ENCODE peak calls at places on chromosomes 6 and 20, in six cellular contexts. One of them, this sample, is unnamed.

GRCh38 chr6:80523531-80523970 is 417.1 kb downstream of the BCKDHB start:
- DNase-seq in MM.1S: no peak
- DNase-seq in CD4-positive, CD25-positive, alpha-beta regulatory T cell: no peak
- DNase-seq in sigmoid colon: no peak
- DNase-seq in aorta: peak; percentile 38
- DNase-seq in cardiac muscle cell: no peak
- DNase-seq in this sample: no peak

GRCh38 chr6:16822529-16822928 is 61.3 kb upstream of the ATXN1 start:
- DNase-seq in MM.1S: no peak
- DNase-seq in cardiac muscle cell: no peak
- DNase-seq in sigmoid colon: no peak
- DNase-seq in CD4-positive, CD25-positive, alpha-beta regulatory T cell: no peak
- DNase-seq in aorta: no peak
- DNase-seq in this sample: no peak

GRCh38 chr20:11906626-11907480 is 10.8 kb upstream of the BTBD3 start:
- DNase-seq in CD4-positive, CD25-positive, alpha-beta regulatory T cell: no peak
- DNase-seq in sigmoid colon: no peak
- DNase-seq in MM.1S: no peak
- DNase-seq in aorta: no peak
- DNase-seq in cardiac muscle cell: no peak
- DNase-seq in this sample: no peak

GRCh38 chr6:49787176-49787575 is at the start of gene PGK2:
- DNase-seq in MM.1S: peak; percentile 14
- DNase-seq in cardiac muscle cell: no peak
- DNase-seq in CD4-positive, CD25-positive, alpha-beta regulatory T cell: no peak
- DNase-seq in sigmoid colon: no peak
- DNase-seq in aorta: no peak
- DNase-seq in this sample: no peak

GRCh38 chr6:113328886-113329381 is 528.2 kb upstream of the MARCKS start:
- DNase-seq in CD4-positive, CD25-positive, alpha-beta regulatory T cell: no peak
- DNase-seq in sigmoid colon: no peak
- DNase-seq in cardiac muscle cell: peak; percentile 92
- DNase-seq in MM.1S: no peak
- DNase-seq in aorta: no peak
- DNase-seq in this sample: no peak

GRCh38 chr20:57867807-57868206 is 158.0 kb upstream of the PMEPA1 start:
- DNase-seq in MM.1S: no peak
- DNase-seq in sigmoid colon: peak; percentile 18
- DNase-seq in cardiac muscle cell: no peak
- DNase-seq in CD4-positive, CD25-positive, alpha-beta regulatory T cell: no peak
- DNase-seq in aorta: no peak
- DNase-seq in this sample: no peak

GRCh38 chr6:154606457-154606856 is 96.0 kb upstream of the CNKSR3 start:
- DNase-seq in MM.1S: no peak
- DNase-seq in CD4-positive, CD25-positive, alpha-beta regulatory T cell: peak; percentile 45
- DNase-seq in cardiac muscle cell: peak; percentile 3
- DNase-seq in aorta: no peak
- DNase-seq in sigmoid colon: no peak
- DNase-seq in this sample: peak; percentile 61

GRCh38 chr6:83927470-83927869 is 68.0 kb downstream of the CYB5R4 start:
- DNase-seq in cardiac muscle cell: peak; percentile 2
- DNase-seq in sigmoid colon: no peak
- DNase-seq in MM.1S: no peak
- DNase-seq in aorta: no peak
- DNase-seq in CD4-positive, CD25-positive, alpha-beta regulatory T cell: no peak
- DNase-seq in this sample: no peak

GRCh38 chr6:158807515-158808441 is 11.4 kb downstream of the EZR start:
- DNase-seq in aorta: no peak
- DNase-seq in sigmoid colon: no peak
- DNase-seq in CD4-positive, CD25-positive, alpha-beta regulatory T cell: peak; percentile 2
- DNase-seq in cardiac muscle cell: no peak
- DNase-seq in MM.1S: no peak
- DNase-seq in this sample: no peak

DNA sequence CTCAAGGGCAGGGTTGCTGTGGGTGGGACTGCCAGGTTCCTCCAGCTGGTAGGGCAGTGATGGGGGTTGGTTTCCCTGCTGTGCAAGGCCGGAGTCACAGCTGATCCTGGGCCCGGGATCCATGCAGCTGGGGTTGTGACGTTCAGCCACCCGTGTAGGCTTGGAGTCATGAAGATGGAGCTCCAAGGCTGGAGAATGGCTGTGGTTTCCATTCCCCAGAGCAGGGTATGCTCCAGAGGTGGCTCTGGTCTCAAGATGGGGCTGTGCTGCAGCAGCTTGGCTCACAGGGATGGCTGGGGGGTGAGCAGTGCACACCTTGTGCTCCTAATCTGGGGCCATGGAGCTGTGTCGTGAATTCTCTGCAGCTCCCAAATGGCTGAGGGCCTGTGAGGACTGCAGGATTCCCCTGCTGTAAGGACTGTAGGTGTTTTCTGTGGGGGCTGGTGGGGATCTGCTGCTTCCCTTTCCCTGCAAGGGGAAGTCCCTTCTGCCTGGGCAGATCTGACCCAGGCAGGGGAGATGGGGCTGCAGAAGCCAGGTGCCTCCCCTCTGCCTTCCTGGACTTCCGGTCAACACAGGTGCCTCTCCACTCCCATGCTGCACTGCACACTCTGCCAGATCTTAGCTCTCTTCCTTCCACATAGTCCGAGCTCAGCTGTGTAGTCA is 15.9 kb downstream of the KIF25 start:
- DNase-seq in cardiac muscle cell: no peak
- DNase-seq in MM.1S: no peak
- DNase-seq in sigmoid colon: no peak
- DNase-seq in aorta: no peak
- DNase-seq in CD4-positive, CD25-positive, alpha-beta regulatory T cell: no peak
- DNase-seq in this sample: no peak
- H3K4me1 ChIP-seq in cardiac muscle cell: no peaks in the 10 kb centered on the region
- H3K4me1 ChIP-seq in MM.1S: no peaks in the 10 kb centered on the region
- H3K4me1 ChIP-seq in sigmoid colon: no peaks in the 10 kb centered on the region
- H3K4me1 ChIP-seq in aorta: no peaks in the 10 kb centered on the region
- H3K4me1 ChIP-seq in CD4-positive, CD25-positive, alpha-beta regulatory T cell: no peaks in the 10 kb centered on the region
- H3K4me1 ChIP-seq in this sample: no peaks in the 10 kb centered on the region

DNA sequence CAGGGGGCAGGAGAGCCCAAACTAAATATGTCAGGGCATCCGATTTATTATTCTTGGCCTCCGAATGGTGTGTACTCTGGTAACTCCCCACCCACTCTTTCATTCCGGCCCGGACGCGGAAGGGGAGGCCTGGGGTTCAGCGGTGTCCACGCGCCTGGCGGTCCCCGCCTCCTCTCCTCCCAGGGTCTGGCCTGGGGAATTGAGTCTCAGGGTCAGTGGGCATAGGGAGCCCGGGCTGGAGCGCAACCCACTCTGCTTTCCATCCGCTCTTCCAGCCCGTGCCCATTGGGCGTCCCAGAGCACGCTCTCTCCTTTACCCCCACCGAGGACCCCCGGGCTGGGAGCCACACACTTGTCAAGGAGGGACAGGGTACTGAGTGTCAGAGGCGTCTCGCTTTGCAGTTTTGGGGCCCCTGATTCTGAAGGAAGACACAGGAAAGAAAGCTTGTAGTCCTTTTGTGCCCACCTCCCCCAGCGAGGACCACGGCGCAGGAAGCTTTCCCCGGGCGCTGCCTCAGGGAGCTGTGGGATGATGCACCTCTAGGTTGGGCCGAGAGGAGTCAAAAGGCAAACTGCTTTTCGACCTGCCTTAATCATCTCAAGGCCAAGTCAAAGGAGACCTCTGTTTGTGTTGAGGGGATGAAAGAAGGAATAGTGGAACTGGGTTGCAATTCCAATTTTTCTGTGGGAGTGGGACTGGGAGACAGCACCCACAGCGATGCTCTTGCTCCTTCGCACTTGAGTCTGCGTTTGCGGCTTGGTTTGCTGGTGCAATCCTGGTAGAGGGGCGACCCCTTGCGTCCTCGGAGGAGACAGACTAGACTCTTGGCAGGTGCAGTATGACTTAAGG is 2.5 kb downstream of the RSPO3 start:
- DNase-seq in CD4-positive, CD25-positive, alpha-beta regulatory T cell: peak; percentile 33
- DNase-seq in MM.1S: peak; percentile 70
- DNase-seq in cardiac muscle cell: peak; percentile 88
- DNase-seq in sigmoid colon: peak; percentile 91
- DNase-seq in aorta: peak; percentile 77
- DNase-seq in this sample: peak; percentile 39
- H3K4me3 ChIP-seq in CD4-positive, CD25-positive, alpha-beta regulatory T cell: no peak overlapping the region
- H3K4me3 ChIP-seq in MM.1S: no peak overlapping the region
- H3K4me3 ChIP-seq in cardiac muscle cell: peak overlapping the region; percentile 79
- H3K4me3 ChIP-seq in sigmoid colon: peak overlapping the region; percentile 62
- H3K4me3 ChIP-seq in aorta: no peak overlapping the region
- H3K4me3 ChIP-seq in this sample: no peak overlapping the region

GRCh38 chr6:99514089-99514488 is 1.1 kb downstream of the USP45 start:
- DNase-seq in MM.1S: no peak
- DNase-seq in cardiac muscle cell: peak; percentile 19
- DNase-seq in CD4-positive, CD25-positive, alpha-beta regulatory T cell: no peak
- DNase-seq in sigmoid colon: no peak
- DNase-seq in aorta: no peak
- DNase-seq in this sample: no peak
- H3K4me1 ChIP-seq in MM.1S: peaks cover 13% of the 10 kb centered on the region
- H3K4me1 ChIP-seq in cardiac muscle cell: peaks cover 3% of the 10 kb centered on the region
- H3K4me1 ChIP-seq in CD4-positive, CD25-positive, alpha-beta regulatory T cell: peaks cover 15% of the 10 kb centered on the region
- H3K4me1 ChIP-seq in sigmoid colon: no peaks in the 10 kb centered on the region
- H3K4me1 ChIP-seq in aorta: no peaks in the 10 kb centered on the region
- H3K4me1 ChIP-seq in this sample: peaks cover 17% of the 10 kb centered on the region

GRCh38 chr20:35490736-35491181 is 35.4 kb downstream of the CEP250 start:
- DNase-seq in MM.1S: peak; percentile 37
- DNase-seq in sigmoid colon: no peak
- DNase-seq in CD4-positive, CD25-positive, alpha-beta regulatory T cell: peak; percentile 78
- DNase-seq in aorta: peak; percentile 54
- DNase-seq in cardiac muscle cell: no peak
- DNase-seq in this sample: peak; percentile 74
- H3K4me3 ChIP-seq in MM.1S: peak overlapping the region; percentile 85
- H3K4me3 ChIP-seq in sigmoid colon: peak overlapping the region; percentile 3
- H3K4me3 ChIP-seq in CD4-positive, CD25-positive, alpha-beta regulatory T cell: peak overlapping the region; percentile 99
- H3K4me3 ChIP-seq in aorta: no peak overlapping the region
- H3K4me3 ChIP-seq in cardiac muscle cell: no peak overlapping the region
- H3K4me3 ChIP-seq in this sample: peak overlapping the region; percentile 97

DNA sequence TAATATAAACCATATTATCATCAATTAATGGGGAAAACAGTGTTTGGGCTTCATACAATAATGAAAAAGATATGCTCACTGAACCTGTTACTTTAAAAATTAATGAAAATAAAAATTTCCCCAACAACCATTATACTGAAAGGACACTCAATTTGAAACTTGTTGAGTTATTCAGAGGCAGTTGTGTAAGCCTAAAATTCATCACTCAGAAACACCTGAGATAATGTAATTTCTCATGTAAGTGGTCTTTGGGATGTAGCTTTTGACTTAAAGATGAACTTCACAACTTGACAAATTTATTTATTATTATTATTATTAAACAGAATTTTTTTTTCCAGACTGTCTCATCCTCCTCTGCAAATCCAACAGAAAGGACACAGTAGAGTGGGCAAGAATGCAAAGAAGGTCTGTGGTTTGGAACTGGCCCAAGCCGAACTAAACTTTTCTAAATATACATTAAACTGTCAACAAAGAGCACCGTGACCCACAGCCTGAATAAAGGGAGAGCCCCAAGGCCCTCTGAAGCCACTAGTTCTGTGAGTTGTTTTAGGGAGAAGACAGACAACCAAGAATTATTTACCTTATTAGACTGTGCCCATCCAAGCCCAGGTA is 32.2 kb upstream of the HEY2 start:
- DNase-seq in CD4-positive, CD25-positive, alpha-beta regulatory T cell: no peak
- DNase-seq in cardiac muscle cell: no peak
- DNase-seq in MM.1S: no peak
- DNase-seq in aorta: no peak
- DNase-seq in sigmoid colon: no peak
- DNase-seq in this sample: no peak
- H3K4me1 ChIP-seq in CD4-positive, CD25-positive, alpha-beta regulatory T cell: no peaks in the 10 kb centered on the region
- H3K4me1 ChIP-seq in cardiac muscle cell: no peaks in the 10 kb centered on the region
- H3K4me1 ChIP-seq in MM.1S: peaks cover 28% of the 10 kb centered on the region
- H3K4me1 ChIP-seq in aorta: peaks cover 2% of the 10 kb centered on the region
- H3K4me1 ChIP-seq in sigmoid colon: no peaks in the 10 kb centered on the region
- H3K4me1 ChIP-seq in this sample: no peaks in the 10 kb centered on the region

GRCh38 chr20:41247523-41248370 is 69.8 kb downstream of the ZHX3 start:
- DNase-seq in sigmoid colon: no peak
- DNase-seq in aorta: no peak
- DNase-seq in CD4-positive, CD25-positive, alpha-beta regulatory T cell: no peak
- DNase-seq in cardiac muscle cell: no peak
- DNase-seq in MM.1S: peak; percentile 82
- DNase-seq in this sample: no peak
- H3K4me3 ChIP-seq in sigmoid colon: no peak overlapping the region
- H3K4me3 ChIP-seq in aorta: no peak overlapping the region
- H3K4me3 ChIP-seq in CD4-positive, CD25-positive, alpha-beta regulatory T cell: no peak overlapping the region
- H3K4me3 ChIP-seq in cardiac muscle cell: no peak overlapping the region
- H3K4me3 ChIP-seq in MM.1S: peak overlapping the region; percentile 35
- H3K4me3 ChIP-seq in this sample: no peak overlapping the region

GRCh38 chr6:11218477-11218826 is 14.0 kb downstream of the NEDD9 start:
- DNase-seq in CD4-positive, CD25-positive, alpha-beta regulatory T cell: no peak
- DNase-seq in sigmoid colon: no peak
- DNase-seq in cardiac muscle cell: no peak
- DNase-seq in MM.1S: no peak
- DNase-seq in aorta: no peak
- DNase-seq in this sample: no peak
- H3K4me1 ChIP-seq in CD4-positive, CD25-positive, alpha-beta regulatory T cell: peaks cover 23% of the 10 kb centered on the region
- H3K4me1 ChIP-seq in sigmoid colon: no peaks in the 10 kb centered on the region
- H3K4me1 ChIP-seq in cardiac muscle cell: peaks cover 71% of the 10 kb centered on the region
- H3K4me1 ChIP-seq in MM.1S: no peaks in the 10 kb centered on the region
- H3K4me1 ChIP-seq in aorta: peaks cover 50% of the 10 kb centered on the region
- H3K4me1 ChIP-seq in this sample: peaks cover 30% of the 10 kb centered on the region

GRCh38 chr6:133916650-133917151 is 27.8 kb downstream of the TCF21 start:
- DNase-seq in MM.1S: peak; percentile 82
- DNase-seq in CD4-positive, CD25-positive, alpha-beta regulatory T cell: peak; percentile 45
- DNase-seq in sigmoid colon: peak; percentile 93
- DNase-seq in aorta: peak; percentile 90
- DNase-seq in cardiac muscle cell: peak; percentile 95
- DNase-seq in this sample: peak; percentile 61
- H3K4me3 ChIP-seq in MM.1S: no peak overlapping the region
- H3K4me3 ChIP-seq in CD4-positive, CD25-positive, alpha-beta regulatory T cell: no peak overlapping the region
- H3K4me3 ChIP-seq in sigmoid colon: no peak overlapping the region
- H3K4me3 ChIP-seq in aorta: no peak overlapping the region
- H3K4me3 ChIP-seq in cardiac muscle cell: no peak overlapping the region
- H3K4me3 ChIP-seq in this sample: no peak overlapping the region

This sample was measured in CD4-positive, alpha-beta memory T cell.